ENCODE peak calls at places on chromosomes 16 and 17, in seven cellular contexts. S is tibial artery, H is colonic mucosa, F is body of pancreas, K is left ventricle myocardium inferior, Z is right atrium auricular region, P is heart right ventricle. W is an unnamed sample.
A peak's percentile ranks its signal among the peaks of the same experiment; 100 is the strongest.

GRCh38 chr17:35192708-35193107 is 1.5 kb downstream of the SLC35G3 start:
- DNase-seq in Z (no peak), P (no peak), F (no peak), S (no peak), K (no peak), H (no peak), W (no peak)

GRCh38 chr16:23520500-23520899 is 10.2 kb upstream of the GGA2 start:
- DNase-seq in S (no peak), K (no peak), F (no peak), H (no peak), P (no peak), Z (no peak), W (no peak)

GRCh38 chr17:52376137-52376536 is 217.6 kb upstream of the CA10 start:
- DNase-seq in Z (no peak), P (no peak), H (no peak), K (no peak), F (no peak), S (no peak), W (no peak)

GRCh38 chr17:75996665-75997590 is 3.7 kb upstream of the CDK3 start:
- DNase-seq in Z (no peak), S (peak; percentile 63), F (peak; percentile 55), H (peak; percentile 88), P (no peak), K (no peak), W (peak; percentile 85)

GRCh38 chr17:80664217-80664780 is 119.7 kb downstream of the RPTOR start:
- DNase-seq in F (no peak), Z (no peak), H (no peak), S (no peak), K (no peak), P (no peak), W (no peak)

GRCh38 chr17:29155966-29156338 is 24.2 kb downstream of the MYO18A start:
- DNase-seq in K (no peak), H (no peak), S (no peak), F (peak; percentile 24), Z (no peak), P (peak; percentile 20), W (no peak)

GRCh38 chr17:76246080-76247066 is 6.1 kb upstream of the RNF157 start:
- DNase-seq in P (no peak), F (peak; percentile 21), H (no peak), Z (no peak), K (no peak), S (no peak), W (no peak)

GRCh38 chr16:57497121-57497520 is 10.8 kb upstream of the DOK4 start:
- DNase-seq in S (no peak), P (no peak), F (no peak), Z (no peak), K (peak; percentile 1), H (no peak), W (no peak)

GRCh38 chr17:7281953-7282751 is 634 bp downstream of the SLC2A4 start:
- DNase-seq in F (no peak), S (no peak), Z (no peak), H (peak; percentile 42), K (peak; percentile 87), P (peak; percentile 85), W (peak; percentile 72)

GRCh38 chr16:4097826-4098240 is 18.4 kb downstream of the ADCY9 start:
- DNase-seq in P (no peak), Z (no peak), F (no peak), H (no peak), K (no peak), S (peak; percentile 7), W (no peak)

GRCh38 chr16:81137012-81137335 is 40.8 kb upstream of the GCSH start:
- DNase-seq in H (no peak), K (no peak), P (no peak), Z (no peak), F (peak; percentile 3), S (no peak), W (no peak)

GRCh38 chr17:81869221-81870154 is 1.6 kb downstream of the ARHGDIA start:
- DNase-seq in F (peak; percentile 52), Z (no peak), P (peak; percentile 58), K (no peak), S (no peak), H (peak; percentile 45), W (peak; percentile 70)

GRCh38 chr17:83091257-83092141 is 12.1 kb downstream of the METRNL start:
- DNase-seq in F (peak; percentile 74), Z (no peak), P (no peak), K (no peak), S (no peak), H (peak; percentile 93), W (peak; percentile 87)

GRCh38 chr17:74514632-74515035 is 16.6 kb downstream of the CD300LB start:
- DNase-seq in H (no peak), S (peak; percentile 28), F (no peak), P (no peak), Z (no peak), K (no peak), W (no peak)

GRCh38 chr17:63189082-63189481 is 223.0 kb downstream of the TANC2 start:
- DNase-seq in P (no peak), S (no peak), F (no peak), Z (no peak), K (no peak), H (no peak), W (no peak)

GRCh38 chr17:45284176-45285140 is 22.6 kb upstream of the SPATA32 start:
- DNase-seq in F (no peak), K (peak; percentile 75), P (peak; percentile 67), H (no peak), Z (no peak), S (no peak), W (peak; percentile 70)

GRCh38 chr16:70568601-70569217 is 45.1 kb downstream of the SF3B3 start:
- DNase-seq in H (no peak), Z (peak; percentile 50), P (no peak), K (no peak), F (no peak), S (no peak), W (no peak)

GRCh38 chr17:1710807-1711553 is 803 bp upstream of the TLCD2 start:
- DNase-seq in K (no peak), Z (no peak), S (no peak), H (peak; percentile 36), P (no peak), F (no peak), W (no peak)

GRCh38 chr16:66548068-66548467 is 1.9 kb downstream of the TK2 start:
- DNase-seq in K (no peak), H (no peak), Z (no peak), S (no peak), P (no peak), F (no peak), W (no peak)

GRCh38 chr16:66547101-66547989 is 2.6 kb downstream of the TK2 start:
- DNase-seq in K (no peak), Z (no peak), S (no peak), P (no peak), F (no peak), H (no peak), W (no peak)

GRCh38 chr16:66548868-66549267 is 1.1 kb downstream of the TK2 start:
- DNase-seq in K (no peak), H (no peak), F (no peak), S (no peak), P (no peak), Z (no peak), W (no peak)

GRCh38 chr16:66551362-66551761 is 1.0 kb upstream of the CKLF start:
- DNase-seq in F (peak; percentile 44), S (no peak), H (peak; percentile 47), P (no peak), K (no peak), Z (no peak), W (no peak)

GRCh38 chr16:66549284-66550131 is at the start of gene TK2:
- DNase-seq in S (peak; percentile 33), P (peak; percentile 79), H (peak; percentile 63), Z (peak; percentile 75), K (peak; percentile 72), F (peak; percentile 77), W (peak; percentile 87)
- TF ChIP-seq CTCF in S (no peak), P (peak; percentile 41), H (no peak), Z (no peak), K (peak; percentile 54), F (peak; percentile 18), W (peak; percentile 35)

DNA sequence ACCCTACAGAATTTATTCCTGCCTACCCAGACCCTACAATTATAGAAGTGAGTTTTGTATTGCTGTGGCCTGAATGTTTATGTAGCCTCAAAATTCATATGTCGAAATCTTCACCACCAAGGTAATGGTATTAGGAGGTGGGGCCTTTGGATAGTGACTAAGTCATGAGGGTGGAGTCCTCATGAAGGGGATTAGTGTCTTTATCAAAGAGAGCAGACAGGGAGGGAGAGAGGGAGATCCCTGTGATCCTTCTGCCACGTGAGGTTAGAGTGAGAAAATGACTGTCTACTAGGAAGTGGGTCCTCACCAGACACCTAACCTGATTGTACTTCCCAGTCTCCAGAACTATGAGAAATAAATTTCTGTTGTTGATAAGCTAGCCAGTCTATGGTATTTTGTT is 986 bp upstream of the DUXB start:
- DNase-seq in K (no peak), S (no peak), H (no peak), F (no peak), P (no peak), Z (no peak), W (no peak)
- H3K27ac ChIP-seq in K (no peak overlapping the region), S (no peak overlapping the region), H (no peak overlapping the region), F (no peak overlapping the region), P (no peak overlapping the region), Z (no peak overlapping the region), W (no peak overlapping the region)

DNA sequence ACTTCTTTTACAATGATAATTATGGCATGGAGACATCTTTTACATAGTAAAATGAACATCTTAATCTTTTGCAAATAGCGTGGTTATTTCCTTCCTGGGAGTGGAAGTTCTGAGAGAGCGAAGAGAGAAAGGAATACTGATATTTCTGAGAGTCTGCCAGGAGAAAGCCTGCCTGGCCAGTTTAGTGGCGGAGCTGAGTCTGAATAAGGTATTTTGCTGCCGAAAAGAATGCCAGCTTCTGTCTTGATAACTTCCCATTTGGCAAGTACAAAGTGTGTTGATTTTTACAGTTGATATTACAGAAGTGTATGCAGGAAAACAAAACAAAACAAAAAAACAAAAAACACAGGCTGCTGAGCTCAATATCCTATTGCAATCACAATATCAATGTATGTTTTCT is 55.9 kb downstream of the KCNJ2 start:
- DNase-seq in S (no peak), H (no peak), K (no peak), Z (no peak), F (no peak), P (no peak), W (no peak)
- H3K9me3 ChIP-seq in S (no peaks in the 10 kb centered on the region), H (no peaks in the 10 kb centered on the region), K (no peaks in the 10 kb centered on the region), Z (no peaks in the 10 kb centered on the region), F (no peaks in the 10 kb centered on the region), P (no peaks in the 10 kb centered on the region), W (no peaks in the 10 kb centered on the region)

GRCh38 chr16:20364051-20364450 is 11.5 kb upstream of the UMOD start:
- DNase-seq in P (no peak), Z (no peak), H (no peak), S (no peak), K (no peak), F (no peak), W (no peak)

GRCh38 chr16:20363191-20363590 is 10.7 kb upstream of the UMOD start:
- DNase-seq in S (no peak), K (no peak), F (peak; percentile 54), H (no peak), Z (no peak), P (no peak), W (no peak)

GRCh38 chr16:20355114-20355782 is 2.7 kb upstream of the UMOD start:
- DNase-seq in S (no peak), K (no peak), H (no peak), F (no peak), P (no peak), Z (no peak), W (no peak)

DNA sequence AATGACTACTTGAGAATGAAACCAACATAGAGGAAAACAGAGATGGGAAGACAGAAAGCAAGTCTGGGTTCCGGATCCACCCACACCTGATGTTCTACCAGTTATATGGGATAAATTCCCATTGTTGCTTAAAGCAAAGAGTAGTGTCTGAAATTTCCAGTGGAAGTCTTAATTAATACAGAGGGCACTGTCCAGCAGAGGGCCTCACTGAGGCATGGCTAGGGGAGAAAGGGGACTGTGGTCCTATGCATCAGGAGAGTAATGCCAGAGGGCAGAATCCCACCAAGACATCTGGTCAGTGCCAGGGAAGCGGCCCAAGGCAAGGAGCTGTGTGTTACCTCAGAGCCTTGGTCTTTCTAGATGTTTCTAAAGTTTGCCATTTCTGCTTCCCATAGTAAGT is 7.5 kb upstream of the UMOD start:
- DNase-seq in P (no peak), S (no peak), H (no peak), Z (no peak), K (no peak), F (peak; percentile 53), W (no peak)
- TF ChIP-seq CTCF in P (no peak), S (no peak), H (no peak), Z (no peak), K (no peak), F (peak; percentile 42), W (peak; percentile 18)